ENCODE peak calls at places on chromosomes 16 and 17, in five cellular contexts. T is left cardiac atrium, Q is GM10248, G is mammary epithelial cell, P is HFFc6. R is an unnamed sample.
A peak's percentile ranks its signal among the peaks of the same experiment; 100 is the strongest.

GRCh38 chr17:10107320-10108165 is 90.9 kb downstream of the GAS7 start:
- DNase-seq in G (no peak), Q (no peak), T (no peak), P (no peak), R (no peak)

GRCh38 chr17:48907713-48908046 is 527 bp upstream of the UBE2Z start:
- DNase-seq in G (no peak), P (peak; percentile 75), Q (no peak), T (no peak), R (no peak)

GRCh38 chr16:74608944-74609343 is 2.0 kb upstream of the GLG1 start:
- DNase-seq in G (no peak), T (no peak), Q (no peak), P (no peak), R (no peak)

GRCh38 chr16:50273888-50274770 is 7.8 kb downstream of the ADCY7 start:
- DNase-seq in T (no peak), G (no peak), P (no peak), Q (peak; percentile 88), R (no peak)

GRCh38 chr16:13101828-13102227 is 200.4 kb downstream of the SHISA9 start:
- DNase-seq in G (no peak), P (no peak), Q (no peak), T (no peak), R (no peak)

GRCh38 chr17:48747445-48748363 is 19.2 kb upstream of the HOXB13 start:
- DNase-seq in G (no peak), P (no peak), T (no peak), Q (no peak), R (no peak)

GRCh38 chr16:19835989-19836421 is 48.6 kb downstream of the GPRC5B start:
- DNase-seq in P (peak; percentile 47), Q (no peak), G (no peak), T (no peak), R (no peak)

GRCh38 chr17:57603978-57604377 is 141.1 kb downstream of the CCDC182 start:
- DNase-seq in P (no peak), Q (no peak), T (no peak), G (no peak), R (no peak)

GRCh38 chr17:34720760-34721159 is 141.4 kb downstream of the TMEM132E start:
- DNase-seq in G (peak; percentile 27), Q (no peak), P (no peak), T (no peak), R (peak; percentile 57)

GRCh38 chr17:8954339-8954738 is 11.2 kb downstream of the PIK3R5 start:
- DNase-seq in Q (peak; percentile 68), T (peak; percentile 58), P (no peak), G (no peak), R (no peak)

GRCh38 chr17:78883090-78883532 is 19.9 kb downstream of the CEP295NL start:
- DNase-seq in P (peak; percentile 95), T (peak; percentile 83), Q (no peak), G (no peak), R (no peak)

GRCh38 chr16:50627419-50627818 is 53.7 kb downstream of the SNX20 start:
- DNase-seq in G (peak; percentile 16), P (peak; percentile 9), Q (peak; percentile 59), T (peak; percentile 63), R (no peak)

GRCh38 chr16:89034573-89034961 is 57.6 kb upstream of the CBFA2T3 start:
- DNase-seq in G (no peak), T (no peak), P (no peak), Q (no peak), R (no peak)

GRCh38 chr17:2906907-2907306 is 110.7 kb downstream of the RAP1GAP2 start:
- DNase-seq in Q (no peak), T (no peak), G (no peak), P (no peak), R (no peak)

GRCh38 chr16:29808219-29808900 is 2.0 kb downstream of the MAZ start:
- DNase-seq in Q (no peak), T (no peak), P (no peak), G (no peak), R (no peak)

GRCh38 chr16:89545044-89545830 is 15.2 kb upstream of the RPL13 start:
- DNase-seq in P (no peak), Q (no peak), G (no peak), T (no peak), R (no peak)

GRCh38 chr16:68902376-68903345 is 59.3 kb downstream of the TANGO6 start:
- DNase-seq in P (peak; percentile 58), Q (peak; percentile 29), T (no peak), G (peak; percentile 66), R (peak; percentile 81)

GRCh38 chr17:10875984-10876555 is 38.2 kb upstream of the PIRT start:
- DNase-seq in T (peak; percentile 35), Q (peak; percentile 42), P (peak; percentile 6), G (peak; percentile 11), R (peak; percentile 27)

GRCh38 chr17:75850928-75851692 is 4.0 kb downstream of the WBP2 start:
- DNase-seq in Q (no peak), P (no peak), G (peak; percentile 18), T (no peak), R (no peak)

GRCh38 chr16:88084881-88085280 is 133.6 kb downstream of the BANP start:
- DNase-seq in G (no peak), Q (no peak), P (peak; percentile 30), T (no peak), R (no peak)

GRCh38 chr16:9687737-9688319 is 494.4 kb downstream of the GRIN2A start:
- DNase-seq in T (no peak), Q (no peak), G (no peak), P (no peak), R (no peak)

GRCh38 chr16:30121741-30122620 is 1.0 kb downstream of the MAPK3 start:
- DNase-seq in Q (no peak), G (no peak), P (no peak), T (peak; percentile 87), R (no peak)

GRCh38 chr16:89069920-89070319 is 23.7 kb upstream of the ACSF3 start:
- DNase-seq in P (no peak), G (no peak), T (no peak), Q (no peak), R (no peak)

GRCh38 chr16:57985204-57986121 is 14.5 kb upstream of the CNGB1 start:
- DNase-seq in G (no peak), Q (no peak), P (no peak), T (no peak), R (no peak)

GRCh38 chr17:56635640-56636039 is 42.1 kb downstream of the NOG start:
- DNase-seq in T (no peak), Q (no peak), G (peak; percentile 8), P (peak; percentile 39), R (no peak)

GRCh38 chr17:35568561-35568960 is 7.9 kb upstream of the SLFN14 start:
- DNase-seq in T (no peak), G (peak; percentile 64), P (peak; percentile 41), Q (peak; percentile 26), R (peak; percentile 57)

GRCh38 chr17:64771980-64772844 is 110.1 kb upstream of the SMURF2 start:
- DNase-seq in T (no peak), Q (no peak), G (no peak), P (no peak), R (no peak)

GRCh38 chr17:55812323-55812722 is 61.5 kb downstream of the PCTP start:
- DNase-seq in T (no peak), Q (no peak), P (no peak), G (no peak), R (no peak)

GRCh38 chr17:77874303-77875050 is 84.0 kb upstream of the TNRC6C start:
- DNase-seq in G (no peak), T (no peak), Q (no peak), P (no peak), R (no peak)

GRCh38 chr16:48613061-48613957 is 3.3 kb upstream of the N4BP1 start:
- DNase-seq in G (peak; percentile 11), P (peak; percentile 85), Q (peak; percentile 55), T (no peak), R (no peak)

GRCh38 chr16:47492428-47493357 is 31.6 kb downstream of the PHKB start:
- DNase-seq in T (peak; percentile 85), Q (peak; percentile 62), P (no peak), G (no peak), R (no peak)

GRCh38 chr16:69363281-69363717 is 11.7 kb upstream of the TMED6 start:
- DNase-seq in T (no peak), G (peak; percentile 13), Q (no peak), P (no peak), R (peak; percentile 19)

GRCh38 chr17:38333635-38334295 is 10.0 kb downstream of the GPR179 start:
- DNase-seq in G (no peak), Q (peak; percentile 68), T (no peak), P (no peak), R (peak; percentile 54)

GRCh38 chr17:50581316-50581715 is 20.8 kb downstream of the CACNA1G start:
- DNase-seq in T (no peak), Q (no peak), G (no peak), P (no peak), R (no peak)

GRCh38 chr16:61579195-61579594 is 457.0 kb downstream of the CDH8 start:
- DNase-seq in T (no peak), Q (no peak), G (no peak), P (no peak), R (no peak)